ENCODE peak calls at places on chromosomes 4 and X, in six cellular contexts. Z is ascending aorta, M is Calu3, S is glutamatergic neuron, L is GM23338, N is suprapubic skin. B is an unnamed sample.

GRCh38 chrX:15143825-15144121 is 126.1 kb downstream of the ASB9 start:
- DNase-seq in Z (no peak), M (no peak), S (no peak), L (peak; percentile 6), N (no peak), B (no peak)

GRCh38 chr4:156941940-156942548 is 29.6 kb downstream of the PDGFC start:
- DNase-seq in Z (peak; percentile 15), M (peak; percentile 77), S (no peak), L (peak; percentile 78), N (no peak), B (peak; percentile 94)

GRCh38 chrX:37787353-37787869 is 7.6 kb downstream of the CYBB start:
- DNase-seq in Z (no peak), M (no peak), S (no peak), L (no peak), N (no peak), B (no peak)

GRCh38 chrX:118847676-118848075 is 24.1 kb downstream of the ZCCHC12 start:
- DNase-seq in Z (no peak), M (peak; percentile 24), S (no peak), L (peak; percentile 75), N (no peak), B (peak; percentile 33)

GRCh38 chrX:85243761-85244410 is at the start of the genes SATL1 and ZNF711:
- DNase-seq in Z (no peak), M (peak; percentile 44), S (peak; percentile 79), L (peak; percentile 84), N (peak; percentile 62), B (no peak)

GRCh38 chrX:109475174-109475891 is 6.6 kb downstream of the GUCY2F start:
- DNase-seq in Z (no peak), M (peak; percentile 41), S (peak; percentile 35), L (peak; percentile 74), N (no peak), B (peak; percentile 56)

GRCh38 chr4:71550220-71551190 is 211.7 kb downstream of the SLC4A4 start:
- DNase-seq in Z (no peak), M (peak; percentile 18), S (no peak), L (peak; percentile 53), N (no peak), B (peak; percentile 6)

GRCh38 chr4:19224820-19225219 is 1026.9 kb upstream of the SLIT2 start:
- DNase-seq in Z (no peak), M (no peak), S (no peak), L (peak; percentile 66), N (no peak), B (peak; percentile 47)

GRCh38 chr4:57443308-57444243 is 333.4 kb upstream of the IGFBP7 start:
- DNase-seq in Z (no peak), M (no peak), S (no peak), L (no peak), N (no peak), B (no peak)

GRCh38 chr4:89803915-89804314 is 33.0 kb downstream of the SNCA start:
- DNase-seq in Z (no peak), M (no peak), S (no peak), L (no peak), N (no peak), B (no peak)
- TF ChIP-seq CTCF in Z (no peak), M (no peak), S (no peak), L (no peak), N (no peak), B (no peak)

DNA sequence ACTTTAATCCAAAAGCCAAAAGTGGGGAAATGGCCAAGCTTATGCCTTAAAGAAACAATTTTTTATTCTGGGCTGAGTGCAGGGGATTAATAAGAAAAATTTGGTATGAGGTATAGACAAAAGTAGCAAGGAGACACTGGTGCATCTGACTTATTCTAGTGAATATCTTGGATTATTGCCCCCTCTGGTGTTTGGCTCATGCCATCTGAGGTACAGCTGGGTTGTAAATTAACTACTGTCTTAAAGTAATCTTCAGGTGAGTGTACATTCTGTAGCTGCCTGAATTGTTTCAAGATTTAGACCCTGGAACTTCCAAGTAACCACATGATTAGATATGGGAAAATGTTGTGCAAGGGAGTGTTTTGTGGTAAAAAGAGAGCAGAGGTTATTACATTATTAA is 988.7 kb downstream of the FAM133A start:
- DNase-seq in Z (no peak), M (no peak), S (no peak), L (no peak), N (no peak), B (peak; percentile 0)
- TF ChIP-seq CTCF in Z (no peak), M (no peak), S (no peak), L (peak; percentile 33), N (no peak), B (no peak)

DNA sequence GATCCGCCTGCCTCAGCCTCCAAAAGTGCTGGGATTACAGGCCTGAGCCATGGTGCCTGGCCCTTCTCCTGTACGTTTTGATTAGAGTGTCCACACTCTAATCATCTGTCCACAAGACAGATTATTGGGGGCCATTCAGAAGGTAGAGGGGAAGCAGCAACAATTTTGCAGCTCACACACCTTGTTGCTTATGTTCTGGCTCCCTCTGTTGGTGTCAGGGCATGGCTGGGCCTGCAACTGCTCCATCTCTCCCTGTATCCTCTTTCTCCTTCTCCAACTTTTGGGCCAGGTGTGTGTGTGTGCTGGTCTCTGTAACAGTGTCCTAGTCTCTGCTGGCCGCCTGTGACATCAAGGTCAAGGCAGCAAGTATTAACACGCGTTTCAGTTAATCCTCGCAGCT is 125.5 kb upstream of the MBNL3 start:
- DNase-seq in Z (no peak), M (peak; percentile 30), S (no peak), L (peak; percentile 39), N (no peak), B (peak; percentile 1)
- TF ChIP-seq CTCF in Z (no peak), M (no peak), S (no peak), L (peak; percentile 46), N (no peak), B (peak; percentile 64)

DNA sequence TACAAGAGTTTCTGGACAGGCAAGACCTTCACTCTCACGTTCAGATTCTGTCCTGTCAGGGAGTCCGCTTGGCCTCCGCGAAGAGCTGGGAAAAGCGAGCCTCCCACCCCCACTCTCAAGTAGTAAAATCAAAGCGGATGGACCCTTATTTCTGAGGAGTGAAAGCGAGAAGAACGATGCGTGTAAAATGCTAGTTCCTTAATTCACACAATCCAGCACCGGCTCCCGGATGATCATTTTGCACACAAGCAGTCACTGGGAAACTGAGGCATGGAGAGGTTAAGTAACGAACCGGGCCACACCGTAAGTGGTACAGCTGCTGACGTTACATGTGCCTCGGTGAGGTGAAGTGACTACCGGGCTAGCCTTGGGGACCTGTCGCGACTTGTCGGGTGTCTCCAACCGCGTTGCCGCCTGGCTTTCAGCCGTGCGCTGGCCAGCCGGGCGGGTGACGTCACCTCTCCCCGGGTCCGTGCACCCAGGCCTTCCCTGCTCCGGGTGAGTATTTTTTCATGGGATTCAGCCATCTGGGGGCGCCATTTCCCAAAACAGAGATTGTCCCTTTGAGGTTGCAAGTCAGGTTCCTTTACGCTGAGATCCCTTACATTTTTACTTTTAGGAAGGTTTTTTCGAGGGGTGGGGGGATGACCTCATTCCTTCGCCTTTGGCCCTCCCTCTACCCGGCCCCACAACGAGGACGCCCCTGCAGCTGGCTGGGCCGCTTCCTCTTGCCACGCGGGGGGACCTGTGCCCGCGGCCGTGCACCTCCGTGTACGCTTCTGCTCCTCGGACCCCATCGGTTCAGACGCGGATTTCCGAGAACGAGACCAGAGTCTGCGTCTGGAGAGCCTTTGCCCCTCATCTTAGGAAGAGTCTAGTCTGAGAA is 3.4 kb upstream of the SFRP2 start:
- DNase-seq in Z (no peak), M (no peak), S (peak; percentile 96), L (peak; percentile 96), N (peak; percentile 84), B (peak; percentile 64)
- TF ChIP-seq CTCF in Z (peak; percentile 39), M (no peak), S (peak; percentile 74), L (peak; percentile 62), N (no peak), B (peak; percentile 56)

GRCh38 chr4:44495136-44495535 is 46.5 kb upstream of the KCTD8 start:
- DNase-seq in Z (no peak), M (no peak), S (no peak), L (no peak), N (no peak), B (no peak)

DNA sequence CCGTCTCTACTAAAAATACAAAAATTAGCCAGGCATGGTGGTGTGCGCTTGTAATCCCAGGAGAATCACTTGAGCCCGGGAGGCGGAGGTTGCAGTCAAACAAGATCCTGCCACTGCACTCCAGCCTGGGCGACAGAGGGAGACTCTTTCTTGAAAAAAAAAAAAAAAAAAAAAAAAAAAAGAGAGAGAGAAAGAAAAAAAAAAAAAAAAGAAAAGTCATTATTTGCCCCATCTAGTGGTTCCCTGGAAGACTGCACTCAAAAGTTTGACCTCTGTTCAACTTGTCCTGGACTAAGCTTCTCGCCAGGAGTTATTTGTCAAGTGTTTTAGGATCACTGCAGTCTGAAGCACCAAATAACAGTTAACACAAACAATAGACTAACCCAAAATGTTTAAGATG is 45.3 kb upstream of the KCTD8 start:
- DNase-seq in Z (no peak), M (no peak), S (no peak), L (peak; percentile 71), N (no peak), B (peak; percentile 17)
- TF ChIP-seq CTCF in Z (no peak), M (no peak), S (peak; percentile 67), L (peak; percentile 56), N (no peak), B (peak; percentile 39)

GRCh38 chr4:18021720-18022571 is at the start of gene LCORL:
- DNase-seq in Z (peak; percentile 77), M (peak; percentile 89), S (peak; percentile 93), L (peak; percentile 97), N (peak; percentile 95), B (peak; percentile 90)

GRCh38 chr4:18022572-18023039 is 1.1 kb upstream of the LCORL start:
- DNase-seq in Z (no peak), M (no peak), S (no peak), L (no peak), N (no peak), B (no peak)

GRCh38 chr4:18020145-18020670 is 1.3 kb downstream of the LCORL start:
- DNase-seq in Z (no peak), M (peak; percentile 2), S (peak; percentile 14), L (peak; percentile 25), N (peak; percentile 62), B (no peak)

GRCh38 chr4:18021470-18021719 is 160 bp downstream of the LCORL start:
- DNase-seq in Z (no peak), M (no peak), S (no peak), L (no peak), N (no peak), B (no peak)

DNA sequence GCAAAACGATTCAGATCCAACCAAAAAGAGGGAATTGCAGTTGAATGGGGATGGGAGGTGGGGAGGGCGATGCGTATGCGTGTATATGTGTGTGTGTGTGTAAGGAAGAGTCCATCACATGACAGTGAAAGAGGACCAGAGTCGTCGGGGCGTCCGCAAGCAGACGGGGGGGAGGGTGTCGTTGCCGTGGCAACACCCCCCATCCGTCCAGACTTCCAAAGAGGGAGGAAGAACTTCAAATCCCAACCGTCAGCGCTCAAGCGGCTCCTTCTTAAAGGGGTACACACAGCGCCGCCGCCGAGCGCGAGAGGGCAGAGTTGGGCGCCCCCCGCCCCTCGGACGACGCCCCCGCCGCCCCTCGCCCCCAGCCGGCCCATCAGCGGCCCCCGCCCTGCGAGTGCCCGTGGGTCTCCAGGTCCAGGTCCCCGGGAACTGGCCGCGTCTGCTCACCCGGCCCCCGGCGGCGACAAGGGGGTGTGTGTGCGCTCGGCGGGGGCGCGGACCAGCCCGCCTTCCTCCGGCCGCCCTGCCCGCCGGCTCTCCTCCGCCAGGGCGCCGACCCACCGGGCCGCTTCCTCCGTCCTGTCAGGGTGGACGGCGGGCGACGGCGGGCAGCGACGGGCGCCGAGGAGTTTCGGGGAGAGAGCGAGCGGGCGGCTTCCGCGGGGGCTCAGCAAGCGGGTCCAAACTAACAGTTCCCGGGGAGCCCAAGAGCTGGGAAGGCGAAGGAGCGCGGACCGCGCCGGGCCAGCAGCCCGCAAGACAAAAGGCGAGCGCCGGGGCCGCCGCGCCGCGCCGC is 685 bp downstream of the LCORL start:
- DNase-seq in Z (peak; percentile 20), M (peak; percentile 37), S (peak; percentile 77), L (peak; percentile 91), N (peak; percentile 86), B (peak; percentile 44)
- TF ChIP-seq CTCF in Z (no peak), M (no peak), S (no peak), L (no peak), N (no peak), B (no peak)